ENCODE peak calls at places on chromosomes 6 and 20, in nine cellular contexts. S is body of pancreas, L is cardiac muscle cell, P is right lobe of liver, F is lower lobe of right lung, C is H1, B is psoas muscle, E is DND-41, H is fibroblast of lung. A is an unnamed sample.

GRCh38 chr20:17171750-17172149 is 55.1 kb upstream of the PCSK2 start:
- DNase-seq in F (no peak), B (no peak), H (no peak), S (no peak), L (no peak), C (no peak), E (no peak), P (no peak), A (no peak)

GRCh38 chr6:113137411-113137810 is 719.7 kb upstream of the MARCKS start:
- DNase-seq in E (no peak), C (no peak), F (no peak), S (peak; percentile 10), L (peak; percentile 37), B (peak; percentile 12), P (peak; percentile 46), H (peak; percentile 8), A (peak; percentile 48)

GRCh38 chr20:51931321-51931720 is 129.0 kb upstream of the SALL4 start:
- DNase-seq in L (no peak), E (no peak), C (no peak), F (no peak), P (no peak), S (no peak), H (no peak), B (no peak), A (peak; percentile 54)

GRCh38 chr6:36769676-36770499 is 69.4 kb downstream of the CPNE5 start:
- DNase-seq in B (no peak), L (peak; percentile 67), C (no peak), H (peak; percentile 44), E (peak; percentile 94), F (peak; percentile 55), P (no peak), S (no peak), A (peak; percentile 70)

GRCh38 chr6:161212902-161213301 is 61.0 kb downstream of the AGPAT4 start:
- DNase-seq in F (no peak), H (no peak), S (peak; percentile 20), E (no peak), L (no peak), B (no peak), C (no peak), P (no peak), A (no peak)

GRCh38 chr6:151729829-151730495 is 77.5 kb upstream of the ESR1 start:
- DNase-seq in H (no peak), P (no peak), S (no peak), C (no peak), F (no peak), L (no peak), B (no peak), E (no peak), A (peak; percentile 45)

GRCh38 chr6:136812174-136812573 is 10.2 kb upstream of the PEX7 start:
- DNase-seq in H (no peak), C (no peak), P (no peak), F (no peak), B (no peak), S (no peak), E (no peak), L (peak; percentile 24), A (no peak)

GRCh38 chr6:19691465-19692167 is 145.6 kb upstream of the ID4 start:
- DNase-seq in E (no peak), S (peak; percentile 9), B (no peak), P (no peak), F (no peak), C (peak; percentile 72), H (peak; percentile 7), L (peak; percentile 29), A (peak; percentile 84)

GRCh38 chr6:37653933-37654565 is 43.6 kb downstream of the MDGA1 start:
- DNase-seq in P (no peak), C (peak; percentile 81), H (peak; percentile 49), B (no peak), S (peak; percentile 20), F (no peak), L (no peak), E (peak; percentile 70), A (peak; percentile 83)

GRCh38 chr6:87126501-87126900 is 28.9 kb upstream of the ZNF292 start:
- DNase-seq in C (no peak), B (no peak), E (no peak), H (no peak), L (no peak), S (no peak), P (no peak), F (no peak), A (no peak)

GRCh38 chr20:25059866-25060465 is 2.0 kb upstream of the ACSS1 start:
- DNase-seq in E (no peak), H (no peak), F (no peak), S (no peak), L (no peak), P (no peak), B (no peak), C (no peak), A (peak; percentile 36)

GRCh38 chr6:4666886-4667513 is 109.2 kb upstream of the CDYL start:
- DNase-seq in B (no peak), E (no peak), S (no peak), L (no peak), F (no peak), P (no peak), H (no peak), C (peak; percentile 23), A (peak; percentile 21)

GRCh38 chr6:110769923-110770322 is 45.3 kb downstream of the CDK19 start:
- DNase-seq in E (no peak), C (no peak), L (no peak), P (no peak), S (no peak), F (no peak), B (no peak), H (no peak), A (no peak)

GRCh38 chr6:71190809-71191208 is 97.8 kb upstream of the OGFRL1 start:
- DNase-seq in B (no peak), H (peak; percentile 66), C (no peak), S (no peak), P (no peak), L (peak; percentile 65), F (no peak), E (no peak), A (no peak)

GRCh38 chr6:144460224-144461095 is 175.3 kb downstream of the UTRN start:
- DNase-seq in H (no peak), F (no peak), E (no peak), C (no peak), B (no peak), P (no peak), S (no peak), L (no peak), A (no peak)

GRCh38 chr6:9140861-9141534 is 705.7 kb upstream of the SLC35B3 start:
- DNase-seq in E (no peak), P (peak; percentile 47), L (no peak), C (no peak), F (no peak), B (no peak), H (peak; percentile 79), S (peak; percentile 6), A (no peak)

DNA sequence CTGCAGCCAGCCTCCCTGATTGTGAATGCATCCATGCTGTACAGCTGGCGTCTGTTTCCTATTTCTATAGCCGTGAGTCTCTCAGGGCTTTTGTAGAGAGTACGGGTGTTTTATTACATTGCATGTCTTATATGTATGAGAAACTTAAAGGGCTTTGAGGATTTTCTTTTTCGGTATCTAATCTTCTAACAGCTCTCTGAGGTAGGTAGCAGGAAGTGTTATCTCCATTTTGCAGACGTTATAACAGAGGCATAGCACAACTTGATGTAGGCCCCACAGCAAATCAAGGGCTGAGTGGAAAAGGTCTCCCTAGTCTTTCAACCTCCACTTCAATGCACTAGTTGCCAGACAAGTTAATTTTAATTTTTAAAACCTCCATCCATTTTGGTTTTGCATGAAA is 272.8 kb downstream of the PRL start:
- DNase-seq in C (no peak), L (no peak), F (no peak), P (no peak), E (no peak), H (no peak), S (no peak), B (no peak), A (no peak)
- H3K4me3 ChIP-seq in C (no peak overlapping the region), L (no peak overlapping the region), F (no peak overlapping the region), P (no peak overlapping the region), E (no peak overlapping the region), H (no peak overlapping the region), S (no peak overlapping the region), B (no peak overlapping the region), A (no peak overlapping the region)

GRCh38 chr20:57111028-57111373 is 155.4 kb downstream of the BMP7 start:
- DNase-seq in C (no peak), H (no peak), F (no peak), B (no peak), E (no peak), P (no peak), S (no peak), L (no peak), A (no peak)
- TF ChIP-seq CTCF in C (no peak), H (no peak), F (no peak), B (no peak), E (no peak), P (no peak), S (no peak), L (no peak), A (no peak)

DNA sequence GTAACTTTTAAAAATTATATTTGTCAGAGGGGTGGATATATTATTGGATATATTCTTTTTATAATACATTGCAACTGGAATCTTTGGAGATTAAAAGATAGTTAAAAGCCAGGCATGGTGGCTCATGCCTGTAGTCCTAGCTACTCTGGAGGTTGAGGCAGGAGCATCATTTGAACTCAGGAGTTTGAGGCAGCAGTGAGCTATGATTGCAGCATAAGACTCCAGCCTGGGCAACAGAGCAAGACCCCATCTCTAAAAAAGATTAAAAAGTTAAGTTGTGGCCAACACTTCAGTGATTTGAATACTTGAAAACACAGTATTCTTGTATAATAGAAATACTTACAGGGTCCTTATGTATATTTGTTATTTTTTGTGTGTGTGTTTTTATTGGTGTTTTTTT is 15.2 kb downstream of the MAPRE1 start:
- DNase-seq in H (no peak), B (no peak), E (no peak), F (no peak), P (no peak), L (no peak), S (no peak), C (no peak), A (no peak)
- H3K36me3 ChIP-seq in H (peaks cover 10% of the 10 kb centered on the region), B (peaks cover 68% of the 10 kb centered on the region), E (peaks cover 94% of the 10 kb centered on the region), F (peaks cover 79% of the 10 kb centered on the region), P (peaks cover 9% of the 10 kb centered on the region), L (peaks cover 47% of the 10 kb centered on the region), S (peaks cover 20% of the 10 kb centered on the region), C (peaks cover 38% of the 10 kb centered on the region), A (peaks cover 86% of the 10 kb centered on the region)

GRCh38 chr20:32979201-32979998 is 24.8 kb downstream of the SUN5 start:
- DNase-seq in E (no peak), H (no peak), L (no peak), B (no peak), S (no peak), F (no peak), C (no peak), P (no peak), A (peak; percentile 39)
- H3K4me3 ChIP-seq in E (no peak overlapping the region), H (no peak overlapping the region), L (no peak overlapping the region), B (no peak overlapping the region), S (no peak overlapping the region), F (no peak overlapping the region), C (no peak overlapping the region), P (no peak overlapping the region), A (no peak overlapping the region)

GRCh38 chr6:131398176-131398575 is 174.8 kb upstream of the ARG1 start:
- DNase-seq in S (peak; percentile 15), F (no peak), C (no peak), P (no peak), H (no peak), L (no peak), E (no peak), B (no peak), A (no peak)
- TF ChIP-seq CTCF in S (no peak), F (no peak), C (no peak), P (no peak), H (no peak), L (no peak), E (no peak), B (no peak), A (no peak)

GRCh38 chr20:23371496-23371895 is 9.5 kb downstream of the GZF1 start:
- DNase-seq in L (no peak), E (no peak), H (no peak), C (no peak), S (no peak), P (no peak), B (no peak), F (no peak), A (no peak)
- H3K36me3 ChIP-seq in L (peaks cover 50% of the 10 kb centered on the region), E (peaks cover 92% of the 10 kb centered on the region), H (peaks cover 19% of the 10 kb centered on the region), C (peaks cover 32% of the 10 kb centered on the region), S (peaks cover 9% of the 10 kb centered on the region), P (peaks cover 2% of the 10 kb centered on the region), B (peaks cover 86% of the 10 kb centered on the region), F (peaks cover 77% of the 10 kb centered on the region), A (peaks cover 94% of the 10 kb centered on the region)

A was measured in endodermal cell.